ENCODE peak calls at places on chromosomes 11 and 22, in seven cellular contexts. P is HAP-1; T is dorsolateral prefrontal cortex; E is Peyer's patch; N is CD8-positive, alpha-beta T cell; H is endodermal cell; C is stomach. F is an unnamed sample. For H3K27me3, the result is how much of the 10 kb centered on the place peaks cover.

GRCh38 chr11:35138606-35138948 is 394 bp upstream of the CD44 start:
- DNase-seq in E (no peak), N (no peak), T (no peak), C (no peak), P (no peak), H (no peak), F (no peak)

GRCh38 chr11:33889821-33890378 is 2.0 kb downstream of the LMO2 start:
- DNase-seq in T (no peak), C (no peak), N (no peak), P (no peak), E (no peak), H (no peak), F (no peak)

GRCh38 chr11:2289350-2289749 is 12.4 kb downstream of the C11orf21 start:
- DNase-seq in N (no peak), E (no peak), H (peak), T (no peak), C (peak), P (no peak), F (no peak)

GRCh38 chr11:35387341-35387982 is 31.9 kb downstream of the SLC1A2 start:
- DNase-seq in E (no peak), T (no peak), P (no peak), H (no peak), N (no peak), C (no peak), F (no peak)

GRCh38 chr22:50686794-50687193 is 14.2 kb downstream of the SHANK3 start:
- DNase-seq in H (no peak), T (no peak), N (no peak), E (no peak), P (no peak), C (no peak), F (no peak)

GRCh38 chr11:70073881-70074371 is 4.2 kb upstream of the ANO1 start:
- DNase-seq in H (peak), E (no peak), N (no peak), T (no peak), C (no peak), P (no peak), F (peak)

GRCh38 chr11:34564406-34564805 is 50.8 kb upstream of the ELF5 start:
- DNase-seq in C (no peak), H (peak), N (no peak), T (no peak), P (no peak), E (no peak), F (no peak)

GRCh38 chr22:43923191-43923590 is 414 bp upstream of the PNPLA3 start:
- DNase-seq in N (no peak), T (no peak), E (no peak), P (no peak), C (no peak), H (no peak), F (peak)

GRCh38 chr22:17411213-17411612 is 42.0 kb downstream of the CECR2 start:
- DNase-seq in C (no peak), T (no peak), P (no peak), N (no peak), E (no peak), H (no peak), F (no peak)

GRCh38 chr11:28259177-28259843 is 151.1 kb downstream of the METTL15 start:
- DNase-seq in T (no peak), E (no peak), H (peak), P (no peak), C (no peak), N (no peak), F (no peak)

GRCh38 chr11:83127309-83127636 is 29.7 kb upstream of the PCF11 start:
- DNase-seq in C (no peak), H (no peak), T (no peak), P (no peak), N (no peak), E (no peak), F (no peak)

GRCh38 chr11:22449441-22449840 is 111.3 kb downstream of the SLC17A6 start:
- DNase-seq in N (no peak), E (no peak), P (no peak), H (no peak), T (no peak), C (no peak), F (no peak)

GRCh38 chr11:118628861-118629549 is 21.6 kb downstream of the PHLDB1 start:
- DNase-seq in E (no peak), H (no peak), C (no peak), N (no peak), T (no peak), P (no peak), F (no peak)

GRCh38 chr11:19193916-19194315 is 7.9 kb downstream of the CSRP3 start:
- DNase-seq in N (no peak), T (no peak), H (no peak), E (no peak), P (no peak), C (no peak), F (peak)

GRCh38 chr11:68297812-68298658 is 14.4 kb upstream of the LRP5 start:
- DNase-seq in C (peak), H (peak), N (peak), E (peak), P (peak), T (peak), F (peak)

GRCh38 chr11:120715239-120715638 is 203.7 kb downstream of the GRIK4 start:
- DNase-seq in C (no peak), T (no peak), E (no peak), N (no peak), P (peak), H (no peak), F (peak)

GRCh38 chr11:120717042-120717441 is 205.5 kb downstream of the GRIK4 start:
- DNase-seq in E (no peak), T (no peak), C (no peak), H (no peak), N (no peak), P (no peak), F (no peak)

GRCh38 chr11:120718171-120718570 is 206.6 kb downstream of the GRIK4 start:
- DNase-seq in H (no peak), T (no peak), P (no peak), N (no peak), E (no peak), C (no peak), F (no peak)

GRCh38 chr11:120719348-120719747 is 207.8 kb downstream of the GRIK4 start:
- DNase-seq in C (no peak), H (peak), E (no peak), P (no peak), T (no peak), N (no peak), F (no peak)

GRCh38 chr11:120717623-120718022 is 206.1 kb downstream of the GRIK4 start:
- DNase-seq in N (no peak), P (no peak), T (no peak), C (no peak), E (no peak), H (no peak), F (no peak)
- H3K27me3 ChIP-seq in N (under half), P (under half), T (under half), C (under half), E (under half), H (under half), F (under half)

DNA sequence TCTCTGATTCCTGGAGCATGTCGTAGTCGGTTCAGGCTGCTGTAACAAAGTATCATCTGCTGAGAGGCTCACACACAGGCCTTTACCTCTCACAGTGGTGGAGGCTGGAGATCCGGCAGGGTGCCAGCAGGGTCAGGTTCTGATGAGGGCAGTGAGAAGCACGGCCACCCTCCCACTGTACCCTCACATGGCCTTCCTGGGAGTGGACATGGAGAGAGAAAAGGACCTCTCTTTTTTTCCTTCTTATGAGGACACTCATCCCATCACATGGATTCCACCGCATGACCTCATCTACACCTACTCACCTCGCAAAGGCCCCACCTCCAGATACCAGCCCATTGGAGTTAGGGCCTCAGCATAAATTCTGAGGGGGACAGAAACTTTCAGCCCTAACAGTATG is 99.5 kb downstream of the BCR start:
- DNase-seq in P (no peak), H (no peak), N (no peak), E (no peak), T (no peak), C (no peak), F (no peak)
- H3K27me3 ChIP-seq in P (under half), H (under half), N (under half), E (under half), T (under half), C (under half), F (under half)

GRCh38 chr22:20251981-20252380 is 16.1 kb downstream of the RTN4R start:
- DNase-seq in C (no peak), T (no peak), P (no peak), E (no peak), N (no peak), H (no peak), F (no peak)
- H3K27me3 ChIP-seq in C (under half), T (under half), P (under half), E (under half), N (under half), H (under half), F (under half)

DNA sequence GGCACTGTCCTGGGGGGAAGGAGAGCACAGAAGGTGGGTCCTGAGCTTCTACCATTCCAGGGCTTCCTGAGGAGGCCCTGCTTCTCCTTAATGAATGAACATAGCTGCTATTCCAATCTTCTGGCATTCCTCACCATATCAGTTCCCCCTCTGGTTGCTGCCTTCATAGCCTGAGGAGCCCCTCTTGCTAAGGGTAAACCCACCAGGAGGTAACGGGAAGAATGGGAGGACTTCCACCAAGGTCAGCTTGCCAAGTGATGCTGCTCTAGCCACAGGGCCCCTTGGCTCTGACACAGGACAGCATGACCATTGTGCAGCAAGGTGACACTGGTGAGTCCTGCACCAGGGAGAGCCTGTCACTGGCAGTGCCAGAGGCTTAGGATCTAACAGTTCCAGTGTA is 1022.5 kb downstream of the TBC1D22A start:
- DNase-seq in E (no peak), H (peak), T (no peak), C (no peak), P (no peak), N (no peak), F (no peak)
- H3K27me3 ChIP-seq in E (under half), H (under half), T (under half), C (half or more), P (under half), N (under half), F (under half)

F was measured in endothelial cell of umbilical vein.